ENCODE peak calls at places on chromosomes 5 and 9, in six cellular contexts. B is mesenchymal stem cell; F is memory B cell; O is COR-L47; J is activated effector memory CD4-positive, alpha-beta T cell treated with Interleukin-2 at 50 U/mL for 16 hours; M is PC-9. X is an unnamed sample.

GRCh38 chr9:37187713-37188439 is 67.5 kb downstream of the ZCCHC7 start:
- DNase-seq in B (no peak), F (no peak), O (no peak), J (no peak), M (no peak), X (no peak)

GRCh38 chr5:15687401-15687800 is 187.4 kb downstream of the FBXL7 start:
- DNase-seq in B (no peak), F (no peak), O (no peak), J (no peak), M (no peak), X (no peak)

GRCh38 chr9:125332527-125332926 is 70.9 kb downstream of the GAPVD1 start:
- DNase-seq in B (no peak), F (no peak), O (no peak), J (no peak), M (no peak), X (no peak)

GRCh38 chr5:38424237-38425080 is 132.0 kb downstream of the LIFR start:
- DNase-seq in B (peak), F (no peak), O (no peak), J (no peak), M (no peak), X (no peak)

GRCh38 chr5:77015938-77016569 is 14.2 kb upstream of the AGGF1 start:
- DNase-seq in B (peak), F (no peak), O (peak), J (no peak), M (peak), X (peak)

GRCh38 chr9:81470864-81471263 is 218.5 kb downstream of the TLE1 start:
- DNase-seq in B (peak), F (no peak), O (no peak), J (no peak), M (no peak), X (no peak)

GRCh38 chr5:174529925-174530681 is 194.3 kb upstream of the MSX2 start:
- DNase-seq in B (no peak), F (no peak), O (no peak), J (no peak), M (no peak), X (no peak)

GRCh38 chr5:148697177-148697820 is 43.0 kb upstream of the HTR4 start:
- DNase-seq in B (peak), F (no peak), O (no peak), J (no peak), M (no peak), X (no peak)

GRCh38 chr9:105359899-105360298 is 87.9 kb upstream of the FSD1L start:
- DNase-seq in B (no peak), F (no peak), O (no peak), J (no peak), M (no peak), X (no peak)

GRCh38 chr9:75169623-75170022 is 81.3 kb downstream of the OSTF1 start:
- DNase-seq in B (no peak), F (no peak), O (no peak), J (no peak), M (peak), X (no peak)

GRCh38 chr5:39464096-39464495 is 39.3 kb upstream of the DAB2 start:
- DNase-seq in B (no peak), F (no peak), O (no peak), J (no peak), M (no peak), X (no peak)

GRCh38 chr9:33044677-33045282 is 19.7 kb downstream of the DNAJA1 start:
- DNase-seq in B (no peak), F (no peak), O (peak), J (no peak), M (no peak), X (no peak)

GRCh38 chr9:37324691-37325490 is 97.6 kb upstream of the GRHPR start:
- DNase-seq in B (no peak), F (no peak), O (peak), J (no peak), M (no peak), X (no peak)

GRCh38 chr5:112253478-112254250 is 165.4 kb downstream of the EPB41L4A start:
- DNase-seq in B (no peak), F (no peak), O (no peak), J (no peak), M (no peak), X (no peak)

GRCh38 chr5:72515211-72515610 is 8.0 kb upstream of the ZNF366 start:
- DNase-seq in B (no peak), F (no peak), O (no peak), J (no peak), M (peak), X (no peak)

GRCh38 chr5:177456591-177456964 is 10.0 kb downstream of the PRR7 start:
- DNase-seq in B (no peak), F (no peak), O (no peak), J (no peak), M (no peak), X (no peak)

GRCh38 chr5:145938699-145939531 is 2.5 kb downstream of the SH3RF2 start:
- DNase-seq in B (no peak), F (no peak), O (peak), J (no peak), M (no peak), X (no peak)

GRCh38 chr5:180330810-180331646 is 22.1 kb downstream of the GFPT2 start:
- DNase-seq in B (peak), F (no peak), O (no peak), J (no peak), M (peak), X (peak)

GRCh38 chr5:126363658-126364057 is 59.6 kb upstream of the GRAMD2B start:
- DNase-seq in B (peak), F (no peak), O (no peak), J (no peak), M (no peak), X (no peak)

GRCh38 chr5:65776707-65777141 is 54.7 kb downstream of the NLN start:
- DNase-seq in B (peak), F (no peak), O (no peak), J (no peak), M (no peak), X (peak)

GRCh38 chr9:34224349-34224748 is 45.5 kb downstream of the UBAP1 start:
- DNase-seq in B (no peak), F (no peak), O (no peak), J (no peak), M (no peak), X (no peak)

GRCh38 chr5:66255702-66256101 is 111.6 kb downstream of the SREK1 start:
- DNase-seq in B (no peak), F (peak), O (no peak), J (no peak), M (no peak), X (no peak)